ENCODE peak calls at places on chromosomes 7 and 10, in four cellular contexts. V is heart right ventricle, S is GM10248, D is adrenal gland. U is an unnamed sample.

GRCh38 chr7:142716596-142716995 is 32.7 kb upstream of the PRSS1 start:
- DNase-seq in V (no peak), S (no peak), D (no peak), U (no peak)

GRCh38 chr10:13949844-13950542 is 363.2 kb downstream of the PRPF18 start:
- DNase-seq in V (no peak), S (no peak), D (no peak), U (no peak)

GRCh38 chr7:106895246-106895864 is 30.3 kb downstream of the PIK3CG start:
- DNase-seq in V (no peak), S (peak), D (no peak), U (no peak)

GRCh38 chr7:69586315-69586714 is 12.0 kb upstream of the AUTS2 start:
- DNase-seq in V (no peak), S (no peak), D (no peak), U (no peak)

GRCh38 chr10:3783313-3783689 is 1.7 kb downstream of the KLF6 start:
- DNase-seq in V (peak), S (peak), D (peak), U (peak)

GRCh38 chr10:33506838-33507661 is 172.6 kb upstream of the NRP1 start:
- DNase-seq in V (no peak), S (peak), D (no peak), U (no peak)

GRCh38 chr10:30671011-30671616 is 41.6 kb upstream of the LYZL2 start:
- DNase-seq in V (peak), S (peak), D (peak), U (no peak)

GRCh38 chr7:11507929-11508328 is 324.1 kb downstream of the THSD7A start:
- DNase-seq in V (no peak), S (no peak), D (no peak), U (no peak)

GRCh38 chr7:52289247-52289646 is 746.2 kb upstream of the POM121L12 start:
- DNase-seq in V (no peak), S (no peak), D (no peak), U (no peak)

GRCh38 chr7:76089865-76090495 is 42.1 kb downstream of the MDH2 start:
- DNase-seq in V (no peak), S (no peak), D (no peak), U (no peak)

GRCh38 chr10:109358325-109358724 is 565.0 kb downstream of the XPNPEP1 start:
- DNase-seq in V (no peak), S (no peak), D (no peak), U (no peak)

GRCh38 chr7:81482600-81483186 is 287.2 kb downstream of the HGF start:
- DNase-seq in V (no peak), S (peak), D (no peak), U (no peak)

GRCh38 chr7:120867932-120868331 is 10.0 kb upstream of the TSPAN12 start:
- DNase-seq in V (no peak), S (no peak), D (no peak), U (no peak)

GRCh38 chr10:97718659-97719142 is 5.2 kb downstream of the MARVELD1 start:
- DNase-seq in V (no peak), S (no peak), D (no peak), U (no peak)

GRCh38 chr7:49099587-49100326 is 175.4 kb downstream of the CDC14C start:
- DNase-seq in V (no peak), S (no peak), D (no peak), U (no peak)

GRCh38 chr7:504221-505081 is 15.2 kb downstream of the PDGFA start:
- DNase-seq in V (no peak), S (no peak), D (no peak), U (peak)

GRCh38 chr7:50835156-50835555 is 52.5 kb upstream of the GRB10 start:
- DNase-seq in V (no peak), S (no peak), D (no peak), U (no peak)

GRCh38 chr7:99864041-99864440 is 12.8 kb downstream of the OR2AE1 start:
- DNase-seq in V (no peak), S (no peak), D (no peak), U (no peak)

GRCh38 chr10:72000073-72001025 is 36.2 kb downstream of the CHST3 start:
- DNase-seq in V (no peak), S (no peak), D (no peak), U (no peak)

GRCh38 chr10:128422999-128423398 is 296.8 kb upstream of the MKI67 start:
- DNase-seq in V (no peak), S (no peak), D (no peak), U (no peak)

GRCh38 chr7:63023182-63023787 is 975.4 kb upstream of the ZNF722 start:
- DNase-seq in V (no peak), S (peak), D (no peak), U (no peak)

GRCh38 chr10:75234683-75235374 is 928 bp downstream of the COMTD1 start:
- DNase-seq in V (no peak), S (no peak), D (peak), U (no peak)

GRCh38 chr10:102004376-102004775 is 51.6 kb downstream of the ARMH3 start:
- DNase-seq in V (no peak), S (no peak), D (no peak), U (no peak)

GRCh38 chr10:29668628-29669027 is 33.9 kb upstream of the SVIL start:
- DNase-seq in V (no peak), S (no peak), D (no peak), U (no peak)

GRCh38 chr10:60649485-60650271 is 128.6 kb upstream of the CDK1 start:
- DNase-seq in V (no peak), S (no peak), D (no peak), U (no peak)

GRCh38 chr10:100654835-100655759 is 90.3 kb upstream of the PAX2 start:
- DNase-seq in V (no peak), S (no peak), D (no peak), U (no peak)

GRCh38 chr7:157278791-157279678 is 57.8 kb upstream of the DNAJB6 start:
- DNase-seq in V (peak), S (peak), D (no peak), U (peak)

GRCh38 chr10:58241346-58241745 is 26.3 kb downstream of the IPMK start:
- DNase-seq in V (no peak), S (no peak), D (no peak), U (no peak)

GRCh38 chr7:31002256-31002655 is 38.5 kb downstream of the GHRHR start:
- DNase-seq in V (no peak), S (no peak), D (no peak), U (no peak)

GRCh38 chr10:70914316-70914864 is 26.0 kb upstream of the PCBD1 start:
- DNase-seq in V (no peak), S (no peak), D (no peak), U (peak)

GRCh38 chr7:11212080-11212711 is 238.5 kb downstream of the PHF14 start:
- DNase-seq in V (peak), S (peak), D (peak), U (peak)

GRCh38 chr7:112880786-112881418 is 90.7 kb upstream of the TMEM168 start:
- DNase-seq in V (no peak), S (no peak), D (no peak), U (no peak)

GRCh38 chr10:7458554-7458953 is 47.7 kb upstream of the SFMBT2 start:
- DNase-seq in V (no peak), S (no peak), D (no peak), U (no peak)

GRCh38 chr10:88968316-88968882 is 15.8 kb upstream of the ACTA2 start:
- DNase-seq in V (no peak), S (no peak), D (no peak), U (no peak)

GRCh38 chr10:95474228-95475002 is 86.8 kb downstream of the SORBS1 start:
- DNase-seq in V (peak), S (no peak), D (no peak), U (peak)

GRCh38 chr7:118352854-118353453 is 128.4 kb downstream of the ANKRD7 start:
- DNase-seq in V (no peak), S (no peak), D (no peak), U (no peak)
- TF ChIP-seq CTCF in V (no peak), S (no peak), D (peak), U (no peak)

DNA sequence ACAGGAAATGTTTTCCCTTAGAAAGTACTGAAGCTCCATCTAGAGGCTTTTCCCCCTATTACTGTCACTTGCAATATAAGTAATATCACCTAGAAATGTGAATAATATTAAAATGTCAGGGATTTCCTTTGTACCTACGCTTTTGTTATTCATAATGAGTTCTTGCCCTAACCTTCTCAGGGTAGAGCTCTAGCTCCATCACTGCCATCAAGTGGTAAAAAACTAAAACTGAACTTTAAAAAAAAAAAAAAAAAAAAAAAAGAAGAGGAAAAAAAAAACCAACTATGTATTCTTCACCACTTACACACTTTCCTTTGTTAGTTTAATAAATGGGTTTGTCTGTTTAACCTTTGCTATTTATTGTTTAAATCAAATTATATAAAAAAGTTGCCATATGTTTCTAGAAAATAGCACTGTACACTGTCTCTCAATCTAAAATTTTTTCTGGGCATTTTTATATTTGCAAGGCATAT is 49.9 kb downstream of the DNAJC1 start:
- DNase-seq in V (no peak), S (peak), D (no peak), U (no peak)
- TF ChIP-seq CTCF in V (peak), S (no peak), D (peak), U (peak)

GRCh38 chr7:100874300-100874576 is 665 bp upstream of the SRRT start:
- DNase-seq in V (no peak), S (no peak), D (no peak), U (no peak)

GRCh38 chr7:100878013-100878412 is 3.1 kb downstream of the SRRT start:
- DNase-seq in V (no peak), S (no peak), D (no peak), U (no peak)

GRCh38 chr7:100875356-100875751 is 451 bp downstream of the SRRT start:
- DNase-seq in V (no peak), S (peak), D (no peak), U (no peak)

GRCh38 chr7:100873599-100874299 is 1.2 kb upstream of the SRRT start:
- DNase-seq in V (no peak), S (no peak), D (no peak), U (no peak)

GRCh38 chr7:100874577-100875355 is at the start of gene SRRT:
- DNase-seq in V (peak), S (peak), D (peak), U (peak)
- TF ChIP-seq CTCF in V (peak), S (no peak), D (peak), U (peak)

GRCh38 chr10:48976208-48976607 is 36.6 kb upstream of the LRRC18 start:
- DNase-seq in V (no peak), S (no peak), D (peak), U (no peak)
- TF ChIP-seq CTCF in V (peak), S (no peak), D (peak), U (peak)

GRCh38 chr10:123502983-123503382 is 163.2 kb upstream of the GPR26 start:
- DNase-seq in V (no peak), S (no peak), D (no peak), U (no peak)
- TF ChIP-seq CTCF in V (no peak), S (peak), D (no peak), U (no peak)

GRCh38 chr7:109131141-109131540 is 561.5 kb downstream of the DNAJB9 start:
- DNase-seq in V (no peak), S (no peak), D (no peak), U (no peak)

GRCh38 chr7:109136893-109137292 is 567.2 kb downstream of the DNAJB9 start:
- DNase-seq in V (no peak), S (no peak), D (no peak), U (no peak)
- TF ChIP-seq CTCF in V (no peak), S (no peak), D (no peak), U (no peak)

DNA sequence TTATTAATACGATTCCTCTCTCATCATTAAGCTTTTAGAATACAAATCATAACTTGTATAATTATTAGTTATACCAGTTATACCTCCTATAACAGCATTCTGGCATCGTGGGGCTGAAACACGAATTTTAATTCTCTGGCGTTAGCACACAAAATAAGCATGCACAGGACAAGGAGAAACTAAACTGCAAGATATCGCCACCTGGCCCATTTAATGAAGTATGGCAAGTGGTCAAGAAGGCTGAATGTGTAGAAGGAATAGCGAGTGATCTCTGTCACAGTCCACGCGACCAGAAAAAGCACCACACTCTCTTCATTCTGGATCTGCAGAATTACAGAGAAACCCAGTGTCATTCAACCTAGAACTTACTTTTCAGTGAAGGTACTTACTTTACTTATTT is 18.1 kb downstream of the HACD1 start:
- DNase-seq in V (peak), S (no peak), D (no peak), U (no peak)
- TF ChIP-seq CTCF in V (peak), S (peak), D (peak), U (no peak)

GRCh38 chr7:16492513-16493062 is 27.1 kb upstream of the SOSTDC1 start:
- DNase-seq in V (no peak), S (no peak), D (no peak), U (no peak)
- TF ChIP-seq CTCF in V (no peak), S (no peak), D (no peak), U (no peak)

GRCh38 chr7:3370068-3370704 is 69.1 kb downstream of the SDK1 start:
- DNase-seq in V (no peak), S (no peak), D (no peak), U (no peak)
- TF ChIP-seq CTCF in V (no peak), S (no peak), D (peak), U (no peak)

GRCh38 chr10:91050371-91051034 is 129.6 kb upstream of the ANKRD1 start:
- DNase-seq in V (no peak), S (no peak), D (peak), U (no peak)

GRCh38 chr10:91049961-91050360 is 129.1 kb upstream of the ANKRD1 start:
- DNase-seq in V (no peak), S (no peak), D (no peak), U (no peak)

GRCh38 chr10:91048380-91048779 is 127.5 kb upstream of the ANKRD1 start:
- DNase-seq in V (no peak), S (no peak), D (no peak), U (no peak)

GRCh38 chr10:91051834-91052233 is 130.9 kb upstream of the ANKRD1 start:
- DNase-seq in V (peak), S (no peak), D (peak), U (peak)

DNA sequence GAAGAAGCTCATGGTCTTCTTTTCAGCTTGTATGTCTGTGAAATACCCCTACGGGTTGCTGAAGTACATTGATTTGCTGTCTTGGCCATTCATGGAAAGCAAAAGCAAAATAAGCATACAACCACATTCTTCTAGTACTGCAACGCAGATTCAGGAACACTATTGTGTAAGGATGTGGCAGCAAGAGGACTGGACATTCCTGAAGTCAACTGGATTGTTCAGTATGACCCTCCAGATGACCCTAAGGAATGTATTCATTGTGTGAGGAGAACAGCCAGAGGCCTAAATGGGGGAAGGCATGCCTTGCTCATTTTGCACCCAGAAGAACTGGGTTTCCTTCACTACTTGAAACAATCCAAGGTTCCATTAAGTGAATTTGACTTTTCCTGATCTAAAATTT is 133.4 kb upstream of the ANKRD1 start:
- DNase-seq in V (no peak), S (no peak), D (no peak), U (no peak)
- TF ChIP-seq CTCF in V (no peak), S (no peak), D (no peak), U (no peak)

U was measured in heart left ventricle.